ENCODE peak calls at places on chromosome 4, in five cellular contexts. L is heart left ventricle; A is prostate gland; Y is GM23338; F is CD4-positive, alpha-beta memory T cell. R is an unnamed sample.

GRCh38 chr4:60605651-60606354 is 594.3 kb upstream of the ADGRL3 start:
- DNase-seq in L (no peak), A (no peak), Y (no peak), F (no peak), R (no peak)

GRCh38 chr4:88033309-88033708 is 25.9 kb downstream of the PKD2 start:
- DNase-seq in L (no peak), A (peak; percentile 48), Y (peak; percentile 81), F (peak; percentile 45), R (peak; percentile 31)

GRCh38 chr4:168832746-168833575 is 177.1 kb downstream of the CBR4 start:
- DNase-seq in L (peak; percentile 51), A (peak; percentile 25), Y (peak; percentile 78), F (no peak), R (peak; percentile 27)

GRCh38 chr4:32425243-32425642 is 1705.1 kb downstream of the PCDH7 start:
- DNase-seq in L (no peak), A (no peak), Y (no peak), F (no peak), R (no peak)

GRCh38 chr4:6035786-6036185 is 17.6 kb upstream of the C4orf50 start:
- DNase-seq in L (no peak), A (no peak), Y (no peak), F (no peak), R (no peak)

GRCh38 chr4:92303621-92304027 is at the start of gene GRID2:
- DNase-seq in L (no peak), A (no peak), Y (peak; percentile 90), F (no peak), R (no peak)

GRCh38 chr4:15906024-15906443 is 32.5 kb downstream of the FGFBP1 start:
- DNase-seq in L (no peak), A (peak; percentile 34), Y (peak; percentile 75), F (no peak), R (peak; percentile 63)

GRCh38 chr4:186651624-186652023 is 72.0 kb downstream of the FAT1 start:
- DNase-seq in L (peak; percentile 82), A (peak; percentile 78), Y (peak; percentile 33), F (no peak), R (peak; percentile 82)

GRCh38 chr4:160233141-160233540 is 1130.3 kb downstream of the RAPGEF2 start:
- DNase-seq in L (no peak), A (no peak), Y (no peak), F (no peak), R (no peak)

DNA sequence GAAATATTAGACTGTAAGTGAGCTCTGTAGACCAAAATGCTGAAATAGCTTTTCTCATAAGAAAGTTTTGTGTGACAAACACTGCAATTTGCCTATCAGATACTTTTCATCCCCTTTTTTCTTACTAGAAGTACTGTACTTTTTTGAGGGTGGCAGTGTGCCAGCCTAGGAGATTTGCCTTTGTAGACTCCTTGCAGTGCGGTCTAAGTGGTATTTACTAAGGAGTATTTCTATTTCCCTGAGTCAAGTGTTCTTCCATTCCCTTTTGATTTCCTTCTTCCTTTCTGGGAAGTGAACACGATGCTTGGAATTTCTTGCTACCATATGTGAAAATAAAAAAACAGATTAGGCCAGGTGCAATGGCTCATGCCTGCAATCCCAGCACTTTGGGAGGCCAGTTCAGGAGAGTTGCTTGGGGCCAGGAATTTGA is 34.6 kb downstream of the PDLIM5 start:
- DNase-seq in L (no peak), A (no peak), Y (no peak), F (no peak), R (peak; percentile 77)
- H3K4me3 ChIP-seq in L (no peak overlapping the region), A (no peak overlapping the region), Y (no peak overlapping the region), F (no peak overlapping the region), R (no peak overlapping the region)

GRCh38 chr4:41880022-41880837 is 55.0 kb upstream of the TMEM33 start:
- DNase-seq in L (no peak), A (no peak), Y (peak; percentile 42), F (no peak), R (no peak)
- H3K4me3 ChIP-seq in L (peak overlapping the region; percentile 39), A (no peak overlapping the region), Y (peak overlapping the region; percentile 56), F (no peak overlapping the region), R (no peak overlapping the region)

DNA sequence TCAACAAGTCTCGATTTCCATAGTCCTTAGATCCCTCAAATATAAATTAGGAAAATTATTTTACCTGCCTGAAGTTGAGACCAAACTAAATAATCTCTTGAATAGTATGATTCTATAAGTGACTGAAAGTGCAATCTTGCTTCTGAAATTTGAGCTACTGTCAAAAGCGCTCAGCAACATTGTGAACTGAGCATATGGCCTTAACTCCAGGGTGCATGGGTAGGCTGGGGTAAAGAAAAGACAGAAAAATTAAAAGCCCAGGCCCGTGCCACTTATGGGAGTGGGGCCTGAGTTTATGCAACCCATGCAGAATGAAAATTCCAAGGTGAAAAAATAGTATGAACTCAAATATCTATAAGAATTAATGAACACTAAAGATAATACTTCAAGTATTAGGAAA is 9.8 kb downstream of the PGRMC2 start:
- DNase-seq in L (no peak), A (no peak), Y (no peak), F (no peak), R (no peak)
- H3K4me3 ChIP-seq in L (no peak overlapping the region), A (no peak overlapping the region), Y (no peak overlapping the region), F (no peak overlapping the region), R (no peak overlapping the region)

GRCh38 chr4:152020073-152020472 is 259.3 kb upstream of the GATB start:
- DNase-seq in L (no peak), A (no peak), Y (no peak), F (no peak), R (no peak)
- H3K4me3 ChIP-seq in L (no peak overlapping the region), A (no peak overlapping the region), Y (no peak overlapping the region), F (no peak overlapping the region), R (no peak overlapping the region)

GRCh38 chr4:68906238-68907137 is 45.1 kb downstream of the UGT2A3 start:
- DNase-seq in L (no peak), A (peak; percentile 35), Y (peak; percentile 84), F (no peak), R (no peak)
- H3K4me3 ChIP-seq in L (no peak overlapping the region), A (peak overlapping the region; percentile 2), Y (peak overlapping the region; percentile 31), F (no peak overlapping the region), R (peak overlapping the region; percentile 10)

DNA sequence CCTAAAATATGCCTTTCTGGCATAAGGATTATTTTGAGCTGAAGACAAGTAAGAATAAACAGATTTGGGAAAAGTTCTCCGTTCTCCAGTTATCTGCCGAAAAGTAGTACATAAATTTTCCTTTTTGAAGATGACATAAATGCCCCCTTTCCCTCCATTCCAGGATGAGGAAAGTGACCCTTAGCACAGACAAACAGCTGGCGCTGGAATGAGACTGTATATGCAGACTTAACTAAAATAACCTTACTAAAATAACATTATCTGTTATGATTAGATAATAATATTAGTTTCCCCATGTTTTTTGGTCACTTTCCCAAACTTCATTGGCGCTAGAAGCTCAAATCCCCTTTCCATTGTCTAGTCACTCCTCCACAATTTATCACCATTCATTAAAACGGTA is 21.5 kb downstream of the PDGFC start:
- DNase-seq in L (no peak), A (no peak), Y (no peak), F (no peak), R (no peak)
- H3K4me3 ChIP-seq in L (no peak overlapping the region), A (no peak overlapping the region), Y (no peak overlapping the region), F (no peak overlapping the region), R (no peak overlapping the region)

GRCh38 chr4:181854142-181854541 is 389.1 kb upstream of the TENM3 start:
- DNase-seq in L (no peak), A (no peak), Y (no peak), F (no peak), R (no peak)
- H3K4me3 ChIP-seq in L (no peak overlapping the region), A (no peak overlapping the region), Y (no peak overlapping the region), F (no peak overlapping the region), R (no peak overlapping the region)

GRCh38 chr4:7726665-7727413 is 212.8 kb downstream of the AFAP1 start:
- DNase-seq in L (no peak), A (no peak), Y (no peak), F (no peak), R (no peak)
- H3K4me3 ChIP-seq in L (no peak overlapping the region), A (no peak overlapping the region), Y (no peak overlapping the region), F (no peak overlapping the region), R (no peak overlapping the region)